ENCODE peak calls at places on chromosomes 16 and 17, in six cellular contexts. V is aorta; L is HCT116; Y is heart left ventricle; H is CD8-positive, alpha-beta memory T cell; Z is CD4-positive, alpha-beta T cell. A is an unnamed sample.
A peak's percentile ranks its signal among the peaks of the same experiment; 100 is the strongest.

GRCh38 chr16:9115277-9115676 is 23.8 kb downstream of the HAPSTR1 start:
- DNase-seq in V (no peak), L (no peak), Y (no peak), H (no peak), Z (no peak), A (no peak)

GRCh38 chr17:7403043-7403901 is 625 bp downstream of the TMEM256 start:
- DNase-seq in V (peak; percentile 74), L (peak; percentile 62), Y (peak; percentile 72), H (peak; percentile 28), Z (no peak), A (peak; percentile 67)

GRCh38 chr17:82200743-82201497 is 11.7 kb downstream of the CCDC57 start:
- DNase-seq in V (no peak), L (no peak), Y (no peak), H (peak; percentile 55), Z (peak; percentile 61), A (no peak)

GRCh38 chr16:69471121-69471520 is 46.7 kb downstream of the CYB5B start:
- DNase-seq in V (no peak), L (no peak), Y (no peak), H (no peak), Z (no peak), A (no peak)

GRCh38 chr16:71473891-71474290 is 11.8 kb upstream of the ZNF23 start:
- DNase-seq in V (no peak), L (peak; percentile 71), Y (no peak), H (no peak), Z (no peak), A (no peak)

GRCh38 chr17:16477666-16478065 is 14.3 kb downstream of the LRRC75A start:
- DNase-seq in V (no peak), L (no peak), Y (no peak), H (no peak), Z (no peak), A (no peak)

GRCh38 chr17:8249621-8250020 is 532 bp downstream of the PFAS start:
- DNase-seq in V (no peak), L (no peak), Y (no peak), H (no peak), Z (no peak), A (no peak)

GRCh38 chr16:4682616-4683254 is 10.6 kb upstream of the NUDT16L1 start:
- DNase-seq in V (no peak), L (no peak), Y (no peak), H (no peak), Z (peak; percentile 42), A (no peak)

GRCh38 chr17:67376509-67376891 is 581 bp upstream of the PITPNC1 start:
- DNase-seq in V (peak; percentile 54), L (no peak), Y (no peak), H (no peak), Z (no peak), A (no peak)

GRCh38 chr17:44689492-44690217 is at the start of gene CCDC43:
- DNase-seq in V (peak; percentile 92), L (peak; percentile 90), Y (peak; percentile 89), H (peak; percentile 85), Z (peak; percentile 91), A (peak; percentile 90)

GRCh38 chr17:21678451-21679081 is 13.8 kb upstream of the KCNJ18 start:
- DNase-seq in V (no peak), L (no peak), Y (no peak), H (no peak), Z (no peak), A (no peak)

DNA sequence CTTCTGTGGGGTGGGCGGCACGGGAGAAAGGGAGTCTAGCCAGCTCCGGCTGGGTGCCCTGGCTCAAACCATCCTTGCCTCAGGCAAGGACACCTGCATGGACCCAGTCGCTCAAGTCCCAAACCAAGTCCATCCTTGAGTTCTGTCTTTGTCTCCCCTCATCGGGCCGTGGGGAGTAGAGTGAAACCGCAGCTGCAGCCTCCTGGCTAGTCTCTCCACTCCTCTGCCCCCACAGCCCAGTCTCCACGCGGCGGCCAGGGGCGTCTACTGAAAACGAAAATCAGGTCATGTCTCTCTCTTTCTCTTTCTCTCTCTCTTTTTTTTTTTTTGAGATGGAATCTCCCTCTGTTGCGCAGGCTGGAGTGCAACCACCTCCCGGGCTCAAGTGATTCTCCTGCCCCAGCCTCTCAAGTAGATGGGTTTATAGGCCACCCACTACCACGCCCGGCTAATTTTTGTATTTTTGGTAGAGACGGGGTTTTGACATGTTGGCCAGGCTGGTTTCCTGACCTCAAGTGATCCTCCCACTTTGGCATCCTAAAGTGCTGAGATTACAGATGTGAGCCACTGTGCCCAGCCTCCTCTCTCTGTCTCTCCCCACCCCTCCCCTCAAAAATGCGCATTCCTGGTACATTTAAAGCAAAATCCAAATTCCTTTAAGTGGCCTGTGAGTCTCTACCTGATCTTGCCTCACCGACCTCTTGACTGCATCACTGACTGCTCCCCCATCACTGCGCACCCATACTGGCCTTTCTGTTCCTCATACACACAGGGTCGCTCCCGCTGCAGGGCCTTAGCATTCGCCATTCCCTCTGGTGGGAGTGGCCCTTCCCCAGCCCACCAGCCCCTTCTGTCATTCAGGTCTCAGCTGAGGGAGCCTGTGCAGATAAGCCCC is 17.7 kb upstream of the RMI2 start:
- DNase-seq in V (no peak), L (no peak), Y (peak; percentile 44), H (no peak), Z (no peak), A (no peak)
- H3K27ac ChIP-seq in V (no peak overlapping the region), L (peak overlapping the region; percentile 16), Y (no peak overlapping the region), H (no peak overlapping the region), Z (no peak overlapping the region), A (no peak overlapping the region)

GRCh38 chr17:679491-679890 is 35.1 kb downstream of the VPS53 start:
- DNase-seq in V (no peak), L (no peak), Y (no peak), H (no peak), Z (no peak), A (no peak)

GRCh38 chr17:683040-683439 is 31.6 kb downstream of the VPS53 start:
- DNase-seq in V (no peak), L (no peak), Y (no peak), H (no peak), Z (no peak), A (no peak)

GRCh38 chr17:682150-682549 is 32.5 kb downstream of the VPS53 start:
- DNase-seq in V (no peak), L (no peak), Y (no peak), H (no peak), Z (no peak), A (no peak)

GRCh38 chr17:681738-682137 is 32.9 kb downstream of the VPS53 start:
- DNase-seq in V (no peak), L (no peak), Y (no peak), H (no peak), Z (no peak), A (peak; percentile 27)

DNA sequence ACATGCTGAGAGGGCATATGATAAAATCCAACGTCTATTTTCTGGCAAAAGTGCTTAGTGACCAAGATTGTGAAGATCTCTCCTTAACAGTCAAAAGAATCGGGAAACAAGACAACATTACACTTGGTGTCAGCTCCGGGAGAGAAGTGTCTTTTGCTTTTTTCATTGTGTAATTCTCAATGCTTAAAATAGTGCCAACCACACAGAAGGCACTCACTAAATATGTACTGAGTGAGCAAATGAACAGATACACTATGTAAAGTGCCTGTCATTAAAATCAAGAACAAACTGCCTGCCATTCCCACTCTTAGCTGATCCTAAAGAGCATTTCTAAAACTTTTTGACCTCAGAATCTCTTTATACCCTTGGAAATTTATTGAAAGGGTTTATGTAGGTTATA is 34.1 kb downstream of the VPS53 start:
- DNase-seq in V (no peak), L (no peak), Y (no peak), H (no peak), Z (no peak), A (no peak)
- H3K27ac ChIP-seq in V (no peak overlapping the region), L (no peak overlapping the region), Y (no peak overlapping the region), H (no peak overlapping the region), Z (no peak overlapping the region), A (peak overlapping the region; percentile 4)

DNA sequence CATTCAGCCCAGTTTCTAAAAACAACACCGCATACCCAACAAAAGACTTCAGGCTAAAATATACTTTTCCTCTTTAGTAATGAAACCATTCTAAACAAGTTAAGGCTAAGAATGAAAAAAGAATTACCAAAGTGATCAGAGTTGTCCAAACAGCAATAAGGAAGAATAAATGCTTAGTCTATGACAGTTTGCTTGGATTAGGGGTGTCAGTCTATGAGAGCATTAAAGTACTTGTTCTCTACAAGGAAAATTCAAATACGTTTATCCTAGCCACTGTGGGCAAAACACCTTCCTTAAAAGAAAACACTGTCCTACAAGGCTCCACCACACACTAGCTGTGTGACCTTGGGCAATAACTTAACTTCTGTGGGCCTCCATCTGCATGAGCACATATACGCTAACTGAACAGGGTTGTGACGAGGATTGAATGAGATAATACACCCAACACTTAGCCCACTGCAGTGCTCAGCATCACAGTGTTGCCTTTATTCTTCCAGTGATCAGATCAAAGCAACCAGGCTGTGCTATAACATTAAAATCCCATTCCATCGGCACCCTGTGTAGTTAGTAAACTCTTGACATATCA is 53.6 kb downstream of the TEX2 start:
- DNase-seq in V (no peak), L (no peak), Y (no peak), H (no peak), Z (no peak), A (no peak)
- H3K27ac ChIP-seq in V (no peak overlapping the region), L (no peak overlapping the region), Y (peak overlapping the region; percentile 20), H (no peak overlapping the region), Z (no peak overlapping the region), A (no peak overlapping the region)

GRCh38 chr16:67108931-67109406 is 772 bp upstream of the PHAF1 start:
- DNase-seq in V (no peak), L (no peak), Y (peak; percentile 19), H (no peak), Z (no peak), A (no peak)
- H3K27ac ChIP-seq in V (peak overlapping the region; percentile 48), L (peak overlapping the region; percentile 53), Y (peak overlapping the region; percentile 90), H (peak overlapping the region; percentile 69), Z (no peak overlapping the region), A (peak overlapping the region; percentile 71)

GRCh38 chr17:2701161-2701995 is 10.2 kb downstream of the CLUH start:
- DNase-seq in V (peak; percentile 44), L (no peak), Y (no peak), H (no peak), Z (no peak), A (no peak)
- H3K27ac ChIP-seq in V (no peak overlapping the region), L (no peak overlapping the region), Y (no peak overlapping the region), H (no peak overlapping the region), Z (no peak overlapping the region), A (no peak overlapping the region)

A was measured in neuronal stem cell.